ENCODE peak calls at places on chromosomes 13 and 19, in six cellular contexts. H, A, N, P, C and D are unnamed samples.

GRCh38 chr19:408441-409005 is 424 bp downstream of the C2CD4C start:
- DNase-seq in C (no peak), N (no peak), A (peak; percentile 38), H (peak; percentile 63), P (no peak), D (no peak)

GRCh38 chr13:44312898-44313551 is 60.6 kb upstream of the SERP2 start:
- DNase-seq in A (no peak), H (no peak), P (peak; percentile 97), C (no peak), N (peak; percentile 88), D (peak; percentile 76)

GRCh38 chr13:96181886-96182285 is 92.0 kb downstream of the HS6ST3 start:
- DNase-seq in N (no peak), C (no peak), A (no peak), P (no peak), H (no peak), D (no peak)

GRCh38 chr19:7848779-7849457 is 18.9 kb downstream of the EVI5L start:
- DNase-seq in H (no peak), A (peak; percentile 46), C (no peak), N (no peak), P (no peak), D (no peak)

GRCh38 chr13:99103536-99103935 is 97.1 kb upstream of the UBAC2 start:
- DNase-seq in C (no peak), A (no peak), H (no peak), P (no peak), N (no peak), D (no peak)

GRCh38 chr13:94217370-94217769 is 262.1 kb downstream of the DCT start:
- DNase-seq in C (no peak), A (no peak), P (peak; percentile 67), H (no peak), N (no peak), D (no peak)

GRCh38 chr13:98265669-98266551 is 88.8 kb upstream of the RNF113B start:
- DNase-seq in C (no peak), A (no peak), H (no peak), P (peak; percentile 72), N (peak; percentile 63), D (no peak)

GRCh38 chr13:95150555-95150954 is 150.7 kb downstream of the ABCC4 start:
- DNase-seq in N (no peak), H (no peak), C (no peak), A (no peak), P (no peak), D (no peak)

GRCh38 chr19:44948763-44949374 is 3.0 kb downstream of the APOC2 start:
- DNase-seq in A (no peak), C (no peak), P (no peak), H (no peak), N (no peak), D (no peak)

GRCh38 chr19:44954278-44954648 is 917 bp upstream of the CLPTM1 start:
- DNase-seq in H (no peak), N (no peak), A (no peak), P (no peak), C (no peak), D (no peak)

GRCh38 chr19:44949550-44949949 is 3.7 kb downstream of the APOC2 start:
- DNase-seq in P (no peak), H (no peak), A (no peak), N (no peak), C (no peak), D (no peak)

GRCh38 chr19:44948237-44948636 is 2.4 kb downstream of the APOC2 start:
- DNase-seq in P (no peak), C (no peak), H (no peak), N (no peak), A (no peak), D (no peak)

GRCh38 chr19:44951179-44952159 is 3.7 kb upstream of the CLPTM1 start:
- DNase-seq in H (peak; percentile 83), N (no peak), C (peak; percentile 64), A (no peak), P (peak; percentile 52), D (peak; percentile 14)
- H3K4me3 ChIP-seq in H (no peak overlapping the region), N (peak overlapping the region; percentile 37), C (no peak overlapping the region), A (no peak overlapping the region), P (no peak overlapping the region), D (no peak overlapping the region)

GRCh38 chr19:34932494-34932893 is 5.8 kb downstream of the ZNF30 start:
- DNase-seq in P (no peak), A (no peak), C (no peak), N (no peak), H (no peak), D (no peak)

GRCh38 chr19:34925278-34925855 is 1.3 kb upstream of the ZNF30 start:
- DNase-seq in H (no peak), C (peak; percentile 11), N (no peak), P (no peak), A (no peak), D (no peak)

GRCh38 chr19:34926361-34926684 is 380 bp upstream of the ZNF30 start:
- DNase-seq in P (no peak), N (no peak), H (no peak), C (no peak), A (no peak), D (no peak)

GRCh38 chr19:34926685-34927375 is at the start of gene ZNF30:
- DNase-seq in A (peak; percentile 91), H (peak; percentile 95), C (peak; percentile 92), P (peak; percentile 81), N (peak; percentile 52), D (peak; percentile 26)
- TF ChIP-seq CTCF in A (no peak), H (no peak), C (no peak), P (no peak), N (no peak), D (no peak)

DNA sequence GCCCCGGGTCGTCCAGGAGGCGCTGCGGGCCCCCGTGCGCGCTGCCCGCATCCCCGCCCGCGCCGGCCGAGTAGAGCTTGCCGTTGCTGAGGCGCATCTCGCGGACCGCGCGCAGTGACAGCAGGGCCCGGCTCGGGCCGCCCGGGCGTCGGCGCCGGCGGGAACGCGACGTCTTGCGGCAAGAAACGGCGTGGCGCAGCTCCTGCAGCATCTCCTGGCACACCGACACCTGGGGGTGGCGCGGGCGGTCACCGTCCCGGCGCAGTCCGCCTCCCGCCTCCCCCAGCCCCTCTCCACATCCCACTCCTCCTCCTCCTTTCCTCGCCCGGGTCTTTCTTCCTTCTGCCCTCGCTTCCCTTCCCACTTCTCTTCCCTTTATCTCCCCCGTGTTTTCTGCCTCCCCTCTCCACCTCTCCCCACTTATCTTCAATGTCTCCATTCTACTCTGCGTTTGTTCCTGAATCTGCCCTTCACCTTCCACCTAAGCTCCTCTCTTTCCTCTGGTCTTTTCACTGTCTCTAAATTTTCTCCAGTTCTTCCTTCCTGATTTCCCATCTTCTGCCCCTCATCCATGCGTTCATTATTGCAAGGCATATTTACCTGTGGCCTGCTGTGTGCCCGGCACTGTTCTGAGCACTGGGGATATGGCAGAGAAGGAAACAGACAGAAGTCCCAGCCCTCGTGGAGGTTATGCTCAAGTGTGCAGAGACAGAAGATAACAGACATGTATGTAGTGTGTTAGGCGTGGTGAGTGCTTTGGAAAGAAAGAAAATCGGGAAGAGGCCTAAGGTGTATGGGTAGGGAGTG is 5.2 kb upstream of the ATP1A3 start:
- DNase-seq in P (no peak), N (no peak), H (no peak), C (no peak), A (no peak), D (no peak)
- H3K4me3 ChIP-seq in P (no peak overlapping the region), N (no peak overlapping the region), H (no peak overlapping the region), C (no peak overlapping the region), A (no peak overlapping the region), D (no peak overlapping the region)

GRCh38 chr19:3302755-3303154 is 63.6 kb upstream of the NFIC start:
- DNase-seq in C (no peak), H (no peak), P (no peak), N (no peak), A (no peak), D (no peak)
- TF ChIP-seq CTCF in C (no peak), H (no peak), P (no peak), N (peak; percentile 16), A (no peak), D (no peak)

GRCh38 chr13:73880365-73880764 is 253.8 kb downstream of the KLF12 start:
- DNase-seq in P (peak; percentile 63), A (no peak), N (no peak), H (no peak), C (no peak), D (no peak)
- H3K4me3 ChIP-seq in P (no peak overlapping the region), A (no peak overlapping the region), N (no peak overlapping the region), H (no peak overlapping the region), C (no peak overlapping the region), D (no peak overlapping the region)